ENCODE peak calls at places on chromosomes 12 and 14, in six cellular contexts. One of them, this sample, is unnamed. For H3K9me3, the result is how much of the 10 kb centered on the place peaks cover.

GRCh38 chr12:111175404-111175803 is 193.5 kb downstream of the PHETA1 start:
- DNase-seq in neuronal stem cell: no peak
- DNase-seq in sigmoid colon: no peak
- DNase-seq in endothelial cell of umbilical vein: no peak
- DNase-seq in H9: no peak
- DNase-seq in suprapubic skin: no peak
- DNase-seq in this sample: no peak

GRCh38 chr12:3333583-3333982 is 157.4 kb upstream of the PRMT8 start:
- DNase-seq in neuronal stem cell: no peak
- DNase-seq in sigmoid colon: peak
- DNase-seq in endothelial cell of umbilical vein: no peak
- DNase-seq in H9: peak
- DNase-seq in suprapubic skin: no peak
- DNase-seq in this sample: no peak

GRCh38 chr12:69570545-69571399 is 14.5 kb upstream of the CCT2 start:
- DNase-seq in neuronal stem cell: peak
- DNase-seq in sigmoid colon: peak
- DNase-seq in endothelial cell of umbilical vein: peak
- DNase-seq in H9: no peak
- DNase-seq in suprapubic skin: no peak
- DNase-seq in this sample: no peak

GRCh38 chr12:92139634-92140555 is 5.8 kb downstream of the BTG1 start:
- DNase-seq in neuronal stem cell: no peak
- DNase-seq in sigmoid colon: no peak
- DNase-seq in endothelial cell of umbilical vein: peak
- DNase-seq in H9: no peak
- DNase-seq in suprapubic skin: no peak
- DNase-seq in this sample: no peak

GRCh38 chr12:111803851-111804250 is 37.1 kb downstream of the ALDH2 start:
- DNase-seq in neuronal stem cell: no peak
- DNase-seq in sigmoid colon: no peak
- DNase-seq in endothelial cell of umbilical vein: no peak
- DNase-seq in H9: no peak
- DNase-seq in suprapubic skin: no peak
- DNase-seq in this sample: no peak

GRCh38 chr14:104113631-104114420 is 24.6 kb upstream of the KIF26A start:
- DNase-seq in neuronal stem cell: no peak
- DNase-seq in sigmoid colon: no peak
- DNase-seq in endothelial cell of umbilical vein: no peak
- DNase-seq in H9: no peak
- DNase-seq in suprapubic skin: peak
- DNase-seq in this sample: peak

GRCh38 chr12:53518381-53518780 is 11.1 kb upstream of the NPFF start:
- DNase-seq in neuronal stem cell: no peak
- DNase-seq in sigmoid colon: no peak
- DNase-seq in endothelial cell of umbilical vein: no peak
- DNase-seq in H9: no peak
- DNase-seq in suprapubic skin: no peak
- DNase-seq in this sample: no peak

GRCh38 chr12:106066726-106067325 is 71.9 kb downstream of the NUAK1 start:
- DNase-seq in neuronal stem cell: no peak
- DNase-seq in sigmoid colon: no peak
- DNase-seq in endothelial cell of umbilical vein: no peak
- DNase-seq in H9: no peak
- DNase-seq in suprapubic skin: peak
- DNase-seq in this sample: no peak

GRCh38 chr12:92509156-92509758 is 193.5 kb upstream of the PLEKHG7 start:
- DNase-seq in neuronal stem cell: no peak
- DNase-seq in sigmoid colon: no peak
- DNase-seq in endothelial cell of umbilical vein: no peak
- DNase-seq in H9: no peak
- DNase-seq in suprapubic skin: no peak
- DNase-seq in this sample: no peak

GRCh38 chr12:103956515-103957027 is 9.1 kb upstream of the TDG start:
- DNase-seq in neuronal stem cell: no peak
- DNase-seq in sigmoid colon: no peak
- DNase-seq in endothelial cell of umbilical vein: no peak
- DNase-seq in H9: no peak
- DNase-seq in suprapubic skin: no peak
- DNase-seq in this sample: no peak

GRCh38 chr14:99552572-99553216 is 51.3 kb downstream of the CCDC85C start:
- DNase-seq in neuronal stem cell: no peak
- DNase-seq in sigmoid colon: no peak
- DNase-seq in endothelial cell of umbilical vein: no peak
- DNase-seq in H9: no peak
- DNase-seq in suprapubic skin: no peak
- DNase-seq in this sample: no peak

GRCh38 chr14:104443391-104444158 is 136.0 kb upstream of the C14orf180 start:
- DNase-seq in neuronal stem cell: no peak
- DNase-seq in sigmoid colon: no peak
- DNase-seq in endothelial cell of umbilical vein: no peak
- DNase-seq in H9: peak
- DNase-seq in suprapubic skin: peak
- DNase-seq in this sample: no peak

GRCh38 chr14:43706901-43707300 is 800.2 kb downstream of the FSCB start:
- DNase-seq in neuronal stem cell: no peak
- DNase-seq in sigmoid colon: no peak
- DNase-seq in endothelial cell of umbilical vein: no peak
- DNase-seq in H9: no peak
- DNase-seq in suprapubic skin: no peak
- DNase-seq in this sample: no peak

GRCh38 chr12:50175716-50176026 is 8.5 kb upstream of the CERS5 start:
- DNase-seq in neuronal stem cell: no peak
- DNase-seq in sigmoid colon: no peak
- DNase-seq in endothelial cell of umbilical vein: no peak
- DNase-seq in H9: no peak
- DNase-seq in suprapubic skin: no peak
- DNase-seq in this sample: no peak

GRCh38 chr14:81209187-81209836 is 11.4 kb downstream of the GTF2A1 start:
- DNase-seq in neuronal stem cell: no peak
- DNase-seq in sigmoid colon: no peak
- DNase-seq in endothelial cell of umbilical vein: no peak
- DNase-seq in H9: no peak
- DNase-seq in suprapubic skin: no peak
- DNase-seq in this sample: no peak

GRCh38 chr12:5872745-5873144 is 72.3 kb downstream of the ANO2 start:
- DNase-seq in neuronal stem cell: no peak
- DNase-seq in sigmoid colon: no peak
- DNase-seq in endothelial cell of umbilical vein: no peak
- DNase-seq in H9: peak
- DNase-seq in suprapubic skin: no peak
- DNase-seq in this sample: no peak

GRCh38 chr14:92465353-92466067 is 48.1 kb upstream of the RIN3 start:
- DNase-seq in neuronal stem cell: no peak
- DNase-seq in sigmoid colon: peak
- DNase-seq in endothelial cell of umbilical vein: no peak
- DNase-seq in H9: peak
- DNase-seq in suprapubic skin: no peak
- DNase-seq in this sample: no peak

GRCh38 chr12:66661357-66661756 is 17.5 kb downstream of the GRIP1 start:
- DNase-seq in neuronal stem cell: no peak
- DNase-seq in sigmoid colon: no peak
- DNase-seq in endothelial cell of umbilical vein: no peak
- DNase-seq in H9: no peak
- DNase-seq in suprapubic skin: no peak
- DNase-seq in this sample: no peak

GRCh38 chr12:16880864-16881285 is 274.9 kb upstream of the LMO3 start:
- DNase-seq in neuronal stem cell: peak
- DNase-seq in sigmoid colon: no peak
- DNase-seq in endothelial cell of umbilical vein: no peak
- DNase-seq in H9: peak
- DNase-seq in suprapubic skin: no peak
- DNase-seq in this sample: peak

GRCh38 chr12:116539905-116540482 is 19.2 kb upstream of the MAP1LC3B2 start:
- DNase-seq in neuronal stem cell: peak
- DNase-seq in sigmoid colon: peak
- DNase-seq in endothelial cell of umbilical vein: peak
- DNase-seq in H9: peak
- DNase-seq in suprapubic skin: no peak
- DNase-seq in this sample: peak

GRCh38 chr14:25537846-25538455 is 488.0 kb upstream of the STXBP6 start:
- DNase-seq in neuronal stem cell: peak
- DNase-seq in sigmoid colon: no peak
- DNase-seq in endothelial cell of umbilical vein: no peak
- DNase-seq in H9: peak
- DNase-seq in suprapubic skin: no peak
- DNase-seq in this sample: no peak

GRCh38 chr12:6915789-6916285 is 1.5 kb downstream of the ENO2 start:
- DNase-seq in neuronal stem cell: no peak
- DNase-seq in sigmoid colon: no peak
- DNase-seq in endothelial cell of umbilical vein: no peak
- DNase-seq in H9: no peak
- DNase-seq in suprapubic skin: no peak
- DNase-seq in this sample: peak

GRCh38 chr12:100115291-100115690 is 27.4 kb downstream of the BLTP3B start:
- DNase-seq in neuronal stem cell: no peak
- DNase-seq in sigmoid colon: no peak
- DNase-seq in endothelial cell of umbilical vein: no peak
- DNase-seq in H9: no peak
- DNase-seq in suprapubic skin: no peak
- DNase-seq in this sample: no peak

GRCh38 chr12:100123316-100124095 is 19.2 kb downstream of the BLTP3B start:
- DNase-seq in neuronal stem cell: no peak
- DNase-seq in sigmoid colon: no peak
- DNase-seq in endothelial cell of umbilical vein: no peak
- DNase-seq in H9: no peak
- DNase-seq in suprapubic skin: no peak
- DNase-seq in this sample: no peak

GRCh38 chr12:100114574-100114973 is 28.1 kb downstream of the BLTP3B start:
- DNase-seq in neuronal stem cell: no peak
- DNase-seq in sigmoid colon: no peak
- DNase-seq in endothelial cell of umbilical vein: no peak
- DNase-seq in H9: no peak
- DNase-seq in suprapubic skin: no peak
- DNase-seq in this sample: no peak

DNA sequence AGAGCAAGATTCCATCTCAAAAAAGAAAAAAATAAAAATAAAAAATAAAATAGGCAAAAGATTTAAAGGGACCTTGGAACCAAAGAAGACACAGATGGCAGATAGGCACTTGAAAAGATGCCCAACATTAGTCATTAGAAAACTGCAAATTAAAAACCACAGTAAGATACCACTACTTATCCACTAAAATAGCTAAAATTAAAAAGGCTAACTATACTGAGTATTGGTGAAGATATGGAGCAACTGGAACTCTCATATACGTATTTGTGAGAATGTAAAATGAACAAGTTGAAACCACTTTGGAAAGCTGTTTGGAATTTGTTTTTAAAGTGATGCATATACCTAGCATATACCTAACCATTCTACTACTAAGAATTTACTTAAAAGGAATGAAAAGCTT is 22.3 kb downstream of the BLTP3B start:
- DNase-seq in neuronal stem cell: no peak
- DNase-seq in sigmoid colon: no peak
- DNase-seq in endothelial cell of umbilical vein: no peak
- DNase-seq in H9: no peak
- DNase-seq in suprapubic skin: no peak
- DNase-seq in this sample: no peak
- H3K9me3 ChIP-seq in neuronal stem cell: under half
- H3K9me3 ChIP-seq in sigmoid colon: under half
- H3K9me3 ChIP-seq in endothelial cell of umbilical vein: under half
- H3K9me3 ChIP-seq in H9: under half
- H3K9me3 ChIP-seq in suprapubic skin: under half
- H3K9me3 ChIP-seq in this sample: under half

GRCh38 chr12:47520029-47520428 is 185.8 kb downstream of the RPAP3 start:
- DNase-seq in neuronal stem cell: no peak
- DNase-seq in sigmoid colon: no peak
- DNase-seq in endothelial cell of umbilical vein: no peak
- DNase-seq in H9: no peak
- DNase-seq in suprapubic skin: no peak
- DNase-seq in this sample: no peak
- H3K9me3 ChIP-seq in neuronal stem cell: under half
- H3K9me3 ChIP-seq in sigmoid colon: under half
- H3K9me3 ChIP-seq in endothelial cell of umbilical vein: under half
- H3K9me3 ChIP-seq in H9: under half
- H3K9me3 ChIP-seq in suprapubic skin: under half
- H3K9me3 ChIP-seq in this sample: under half

DNA sequence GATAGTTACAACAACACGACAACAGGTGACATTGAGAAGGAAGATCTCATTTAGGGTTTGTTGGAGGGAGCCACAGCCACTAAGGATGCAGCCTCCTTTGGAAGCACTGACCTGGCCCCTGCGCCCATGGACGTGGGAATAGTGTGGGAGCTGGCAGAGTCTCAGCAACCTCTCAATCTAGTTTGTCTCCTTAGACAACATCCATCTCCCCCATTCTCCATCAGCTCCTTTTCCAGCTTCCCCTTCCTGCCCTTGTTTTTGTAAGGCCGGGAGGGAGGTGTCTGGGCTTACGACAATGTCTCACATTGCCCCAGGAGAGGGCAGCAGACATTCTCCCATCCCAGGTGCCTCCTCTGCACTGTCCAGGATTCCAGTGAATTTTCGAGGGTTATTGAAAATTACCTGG is 170.2 kb upstream of the PZP start:
- DNase-seq in neuronal stem cell: no peak
- DNase-seq in sigmoid colon: no peak
- DNase-seq in endothelial cell of umbilical vein: peak
- DNase-seq in H9: peak
- DNase-seq in suprapubic skin: no peak
- DNase-seq in this sample: no peak
- H3K9me3 ChIP-seq in neuronal stem cell: under half
- H3K9me3 ChIP-seq in sigmoid colon: under half
- H3K9me3 ChIP-seq in endothelial cell of umbilical vein: under half
- H3K9me3 ChIP-seq in H9: under half
- H3K9me3 ChIP-seq in suprapubic skin: under half
- H3K9me3 ChIP-seq in this sample: under half

GRCh38 chr14:49686425-49686824 is 1.6 kb downstream of the POLE2 start:
- DNase-seq in neuronal stem cell: no peak
- DNase-seq in sigmoid colon: no peak
- DNase-seq in endothelial cell of umbilical vein: no peak
- DNase-seq in H9: no peak
- DNase-seq in suprapubic skin: no peak
- DNase-seq in this sample: no peak
- H3K9me3 ChIP-seq in neuronal stem cell: under half
- H3K9me3 ChIP-seq in sigmoid colon: under half
- H3K9me3 ChIP-seq in endothelial cell of umbilical vein: under half
- H3K9me3 ChIP-seq in H9: under half
- H3K9me3 ChIP-seq in suprapubic skin: under half
- H3K9me3 ChIP-seq in this sample: under half

DNA sequence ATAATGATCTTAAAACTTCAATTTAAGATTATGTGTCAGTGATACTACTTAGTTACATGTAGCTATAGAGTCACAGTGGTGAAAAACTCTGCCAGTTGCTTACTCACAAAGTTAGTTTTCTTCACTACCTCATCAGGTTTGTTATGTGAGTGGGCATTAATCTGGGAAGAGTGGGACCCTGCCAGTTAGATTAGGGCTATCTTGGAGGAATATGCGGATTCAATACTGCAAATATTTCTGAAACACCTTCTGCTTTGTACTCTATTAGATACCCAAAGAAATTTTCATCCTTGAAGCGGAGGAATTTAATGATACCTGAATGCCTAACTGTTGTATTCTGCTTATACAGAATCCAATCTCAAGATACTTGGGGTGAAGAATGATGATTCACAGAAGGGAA is 25.1 kb downstream of the ZNF268 start:
- DNase-seq in neuronal stem cell: no peak
- DNase-seq in sigmoid colon: no peak
- DNase-seq in endothelial cell of umbilical vein: no peak
- DNase-seq in H9: no peak
- DNase-seq in suprapubic skin: no peak
- DNase-seq in this sample: no peak
- H3K9me3 ChIP-seq in neuronal stem cell: half or more
- H3K9me3 ChIP-seq in sigmoid colon: half or more
- H3K9me3 ChIP-seq in endothelial cell of umbilical vein: under half
- H3K9me3 ChIP-seq in H9: half or more
- H3K9me3 ChIP-seq in suprapubic skin: half or more
- H3K9me3 ChIP-seq in this sample: half or more

This sample was measured in left lung.